ENCODE peak calls at places on chromosomes 2 and 18, in four cellular contexts. B is OCI-LY7, T is HepG2, E is fibroblast of lung. X is an unnamed sample. For H4K20me1, the result is how much of the 10 kb centered on the place peaks cover.

GRCh38 chr18:3454365-3455089 is 4.6 kb downstream of the TGIF1 start:
- DNase-seq in B (peak), T (peak), E (peak), X (peak)

GRCh38 chr18:78778651-78779050 is 201.0 kb upstream of the SALL3 start:
- DNase-seq in B (no peak), T (no peak), E (no peak), X (no peak)

GRCh38 chr2:26299488-26300092 is 46.4 kb upstream of the SELENOI start:
- DNase-seq in B (no peak), T (peak), E (peak), X (peak)

GRCh38 chr18:73549236-73549635 is 598.4 kb downstream of the FBXO15 start:
- DNase-seq in B (no peak), T (no peak), E (no peak), X (no peak)

GRCh38 chr2:130967020-130967495 is 126.2 kb downstream of the FAM168B start:
- DNase-seq in B (no peak), T (no peak), E (no peak), X (no peak)

GRCh38 chr2:196234672-196235071 is 63.3 kb upstream of the STK17B start:
- DNase-seq in B (no peak), T (no peak), E (peak), X (no peak)

GRCh38 chr2:71659868-71660518 is 206.6 kb downstream of the DYSF start:
- DNase-seq in B (no peak), T (no peak), E (no peak), X (no peak)

GRCh38 chr18:23992119-23992940 is 22.2 kb upstream of the TTC39C start:
- DNase-seq in B (no peak), T (no peak), E (peak), X (no peak)

GRCh38 chr2:17752892-17753802 is 463 bp downstream of the SMC6 start:
- DNase-seq in B (peak), T (peak), E (peak), X (peak)

GRCh38 chr2:237515621-237516275 is 28.7 kb downstream of the MLPH start:
- DNase-seq in B (peak), T (no peak), E (no peak), X (no peak)

GRCh38 chr2:232455426-232456255 is at the start of gene ALPI:
- DNase-seq in B (no peak), T (no peak), E (no peak), X (no peak)

GRCh38 chr18:67608171-67608570 is 91.7 kb upstream of the DSEL start:
- DNase-seq in B (no peak), T (no peak), E (no peak), X (no peak)

GRCh38 chr18:34222396-34223163 is 2.1 kb downstream of the NOL4 start:
- DNase-seq in B (no peak), T (no peak), E (peak), X (peak)

GRCh38 chr2:50066858-50067257 is 912.5 kb upstream of the FSHR start:
- DNase-seq in B (no peak), T (no peak), E (no peak), X (no peak)

GRCh38 chr2:42618116-42618515 is 49.7 kb downstream of the MTA3 start:
- DNase-seq in B (no peak), T (no peak), E (peak), X (peak)

GRCh38 chr2:170118641-170119040 is 59.3 kb upstream of the MYO3B start:
- DNase-seq in B (no peak), T (no peak), E (no peak), X (no peak)

GRCh38 chr2:167550448-167550847 is 662.2 kb downstream of the XIRP2 start:
- DNase-seq in B (peak), T (peak), E (peak), X (peak)

GRCh38 chr2:28608061-28608828 is 112.4 kb downstream of the PLB1 start:
- DNase-seq in B (no peak), T (no peak), E (no peak), X (no peak)

GRCh38 chr2:160337728-160338127 is 137.7 kb upstream of the ITGB6 start:
- DNase-seq in B (no peak), T (no peak), E (no peak), X (no peak)

GRCh38 chr2:39736593-39736992 is 42.5 kb downstream of the THUMPD2 start:
- DNase-seq in B (no peak), T (no peak), E (peak), X (no peak)

GRCh38 chr2:85399183-85399455 is 11.0 kb downstream of the CAPG start:
- DNase-seq in B (no peak), T (no peak), E (no peak), X (no peak)

GRCh38 chr18:73715228-73715670 is 432.4 kb downstream of the FBXO15 start:
- DNase-seq in B (no peak), T (no peak), E (no peak), X (no peak)

GRCh38 chr18:57728941-57729511 is 74.1 kb downstream of the ATP8B1 start:
- DNase-seq in B (no peak), T (no peak), E (no peak), X (peak)

GRCh38 chr2:201971516-201972228 is 62.0 kb upstream of the FZD7 start:
- DNase-seq in B (no peak), T (no peak), E (peak), X (no peak)

GRCh38 chr18:6963452-6964097 is 154.0 kb downstream of the LAMA1 start:
- DNase-seq in B (no peak), T (peak), E (no peak), X (no peak)

GRCh38 chr2:240505946-240506345 is 51.8 kb downstream of the ANKMY1 start:
- DNase-seq in B (no peak), T (no peak), E (no peak), X (no peak)

GRCh38 chr2:145631561-145631960 is 1111.6 kb upstream of the ZEB2 start:
- DNase-seq in B (no peak), T (no peak), E (no peak), X (no peak)

GRCh38 chr2:44531289-44531688 is 169.5 kb downstream of the CAMKMT start:
- DNase-seq in B (no peak), T (no peak), E (no peak), X (no peak)
- H4K20me1 ChIP-seq in B (under half), T (under half), E (under half), X (under half)

GRCh38 chr2:156147594-156148330 is 184.8 kb downstream of the NR4A2 start:
- DNase-seq in B (no peak), T (no peak), E (peak), X (no peak)
- H3K27ac ChIP-seq in B (no peak), T (no peak), E (no peak), X (no peak)

DNA sequence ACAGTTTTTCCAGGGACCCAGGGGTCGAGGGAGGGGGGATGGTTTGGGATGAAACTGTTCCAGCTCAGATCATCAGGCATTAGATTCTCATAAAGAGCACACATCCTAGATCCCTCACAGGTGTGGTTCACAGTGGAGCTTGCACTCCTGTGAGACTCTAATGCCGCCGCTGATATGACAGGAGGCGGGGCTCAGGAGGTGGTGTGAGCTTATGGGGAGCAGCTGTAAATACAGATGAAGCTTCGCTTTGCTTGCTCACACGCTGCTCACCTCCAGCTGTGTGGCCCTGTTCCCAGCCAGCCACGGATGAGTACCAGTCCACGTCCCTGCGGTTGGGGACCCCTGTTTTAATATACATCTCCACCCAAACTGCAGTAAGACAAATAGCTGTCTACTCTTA is 204.2 kb downstream of the AGAP1 start:
- DNase-seq in B (no peak), T (no peak), E (no peak), X (no peak)
- H4K20me1 ChIP-seq in B (under half), T (under half), E (under half), X (under half)

GRCh38 chr18:32287873-32288272 is 98.0 kb downstream of the MEP1B start:
- DNase-seq in B (no peak), T (no peak), E (no peak), X (no peak)

GRCh38 chr18:32287249-32287648 is 97.4 kb downstream of the MEP1B start:
- DNase-seq in B (no peak), T (no peak), E (no peak), X (no peak)

GRCh38 chr18:32289480-32290075 is 99.7 kb downstream of the MEP1B start:
- DNase-seq in B (peak), T (peak), E (peak), X (peak)

GRCh38 chr18:32284284-32284683 is 94.4 kb downstream of the MEP1B start:
- DNase-seq in B (no peak), T (no peak), E (peak), X (no peak)

DNA sequence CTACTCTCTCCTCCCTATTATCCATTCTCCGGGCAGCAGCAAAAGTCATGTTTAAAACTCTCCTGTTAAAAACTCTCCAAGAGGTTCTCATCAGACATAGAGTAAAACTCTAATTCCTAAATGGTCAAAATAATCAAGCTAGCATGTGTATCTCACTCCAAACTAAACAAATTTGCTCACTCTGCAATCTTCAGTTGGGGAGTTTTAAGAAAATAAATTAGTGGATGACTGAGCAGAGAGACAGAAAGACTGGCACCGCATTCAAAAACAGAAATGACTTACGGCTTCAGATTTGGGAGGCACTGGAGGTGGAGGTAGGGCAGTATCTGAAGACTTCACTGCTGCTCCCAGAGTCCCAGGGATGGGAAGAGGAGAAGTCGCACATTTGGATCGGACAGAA is 96.9 kb downstream of the MEP1B start:
- DNase-seq in B (no peak), T (no peak), E (no peak), X (no peak)
- H3K27ac ChIP-seq in B (no peak), T (no peak), E (no peak), X (no peak)

DNA sequence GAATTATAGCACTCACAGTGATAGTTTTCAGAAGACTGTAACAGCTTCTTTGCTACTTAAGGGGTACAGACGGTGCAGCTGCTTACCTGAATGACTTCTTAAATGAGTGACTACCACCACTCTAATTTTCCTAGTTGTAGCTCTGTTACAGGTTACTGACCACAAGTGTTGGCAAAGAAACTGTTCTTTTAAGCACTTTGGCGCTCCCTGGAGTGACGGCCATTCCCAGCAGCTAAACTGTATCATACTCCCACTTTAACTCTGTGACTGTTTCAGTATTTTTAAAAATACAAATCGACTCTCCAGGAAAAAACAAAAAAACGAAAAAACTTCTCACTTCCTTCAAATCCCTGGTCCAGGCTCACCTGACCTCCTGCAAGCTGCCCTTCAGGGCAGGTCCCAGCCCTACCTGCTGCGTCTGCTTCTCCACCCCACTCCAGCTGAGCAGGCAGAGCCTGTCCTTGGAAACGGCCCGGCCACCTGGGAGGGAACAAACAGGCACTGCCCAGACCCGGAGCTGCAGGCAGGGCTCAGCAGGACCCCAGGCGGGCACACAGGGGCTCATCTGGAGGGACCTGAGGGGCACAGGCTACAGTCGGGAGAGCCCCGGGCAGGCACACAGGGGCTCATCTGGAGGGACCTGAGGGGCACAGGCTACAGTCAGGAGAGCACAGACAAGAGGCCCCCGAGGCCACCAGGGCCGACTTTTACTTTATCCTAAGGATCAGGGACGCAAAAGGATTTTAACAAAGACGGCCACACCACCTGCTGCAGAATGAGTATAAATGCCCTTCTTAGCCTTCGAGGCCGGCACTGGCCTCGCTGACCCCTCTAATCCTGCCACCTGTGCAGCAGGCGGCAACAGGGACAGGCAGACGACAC is 24.5 kb downstream of the SLC66A2 start:
- DNase-seq in B (no peak), T (no peak), E (no peak), X (no peak)
- H4K20me1 ChIP-seq in B (under half), T (half or more), E (under half), X (under half)

GRCh38 chr2:173119944-173120343 is 44.3 kb downstream of the MAP3K20 start:
- DNase-seq in B (no peak), T (no peak), E (no peak), X (no peak)
- H3K27ac ChIP-seq in B (no peak), T (no peak), E (no peak), X (no peak)

GRCh38 chr18:62738638-62739037 is 23.3 kb downstream of the PHLPP1 start:
- DNase-seq in B (no peak), T (no peak), E (no peak), X (no peak)
- H4K20me1 ChIP-seq in B (under half), T (under half), E (under half), X (under half)

DNA sequence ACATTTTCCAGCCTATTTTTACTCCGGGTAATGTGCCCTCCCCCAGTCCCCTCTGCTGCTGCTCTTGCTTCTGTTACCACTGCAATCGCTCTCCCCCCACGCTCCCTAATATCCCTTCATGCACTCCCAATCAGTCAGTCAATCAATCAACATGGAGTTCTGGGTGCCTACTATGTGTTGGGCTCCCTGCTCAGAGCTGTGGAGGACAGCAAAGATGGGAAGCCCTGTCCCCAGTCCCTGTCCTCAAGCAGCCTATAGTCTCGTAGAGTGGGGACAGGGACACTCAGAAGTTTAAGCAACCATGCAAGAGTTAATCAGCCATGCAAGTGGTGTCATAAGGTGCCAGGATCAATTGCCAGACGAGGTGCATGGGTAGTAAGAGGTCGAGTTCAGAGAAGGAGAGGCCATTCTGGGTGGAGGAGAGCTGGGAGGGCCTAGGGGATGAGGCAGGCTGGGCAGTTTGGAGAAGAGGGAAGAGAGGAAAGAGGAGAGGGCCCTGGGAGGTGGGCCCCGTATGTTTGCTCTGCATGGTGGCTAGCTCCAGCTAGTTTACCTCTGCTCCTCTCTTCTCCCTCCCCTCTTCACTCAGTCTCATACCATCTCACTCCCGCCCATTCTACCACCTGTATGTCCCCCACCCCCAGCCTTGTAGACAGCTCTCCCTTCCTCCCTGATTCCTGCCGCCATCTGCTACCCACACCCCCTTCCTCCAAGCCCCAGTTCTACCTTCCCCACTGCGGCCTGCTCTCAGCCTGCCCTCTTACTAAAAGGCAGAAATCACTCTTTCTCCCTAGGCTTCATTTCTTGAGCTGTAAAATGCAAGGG is 3.9 kb downstream of the ASIC4 start:
- DNase-seq in B (no peak), T (no peak), E (no peak), X (no peak)
- H3K27ac ChIP-seq in B (no peak), T (no peak), E (no peak), X (no peak)